ENCODE peak calls at places on chromosomes 7 and 10, in ten cellular contexts. I is BJ, W is dorsolateral prefrontal cortex, T is cardiac muscle cell, X is fibroblast of mammary gland, O is lower lobe of right lung, K is psoas muscle, N is heart right ventricle, R is A549, F is hepatocyte. V is an unnamed sample.

GRCh38 chr10:67990093-67990492 is 85.0 kb downstream of the HERC4 start:
- DNase-seq in O (no peak), K (no peak), T (no peak), X (no peak), N (no peak), R (no peak), F (no peak), I (no peak), W (no peak), V (no peak)

GRCh38 chr7:112630565-112630964 is 149.8 kb downstream of the LSMEM1 start:
- DNase-seq in I (no peak), N (no peak), W (no peak), R (no peak), O (no peak), T (no peak), K (no peak), F (no peak), X (peak; percentile 54), V (peak; percentile 70)

GRCh38 chr10:97540669-97541500 is 31.7 kb upstream of the ANKRD2 start:
- DNase-seq in R (no peak), I (no peak), N (no peak), K (no peak), T (no peak), F (no peak), O (no peak), X (peak; percentile 49), W (no peak), V (no peak)

GRCh38 chr10:67665491-67665890 is 30.5 kb downstream of the CTNNA3 start:
- DNase-seq in W (peak; percentile 65), K (peak; percentile 66), F (peak; percentile 7), T (peak; percentile 51), I (no peak), O (no peak), R (no peak), X (no peak), N (no peak), V (no peak)

GRCh38 chr10:4488924-4489323 is 337.1 kb upstream of the AKR1E2 start:
- DNase-seq in O (no peak), T (no peak), F (no peak), W (no peak), N (no peak), K (no peak), R (no peak), I (no peak), X (peak; percentile 61), V (no peak)

GRCh38 chr7:30144659-30145321 is 10.0 kb downstream of the MTURN start:
- DNase-seq in W (no peak), N (no peak), O (no peak), K (no peak), F (no peak), R (no peak), X (no peak), I (no peak), T (no peak), V (no peak)

GRCh38 chr7:31076051-31076450 is 23.9 kb downstream of the ADCYAP1R1 start:
- DNase-seq in I (no peak), F (no peak), R (no peak), X (no peak), N (no peak), W (no peak), T (no peak), K (peak; percentile 15), O (no peak), V (no peak)

GRCh38 chr10:60661627-60662026 is 116.7 kb upstream of the CDK1 start:
- DNase-seq in X (peak; percentile 12), W (no peak), N (no peak), I (peak; percentile 14), T (no peak), F (no peak), O (no peak), K (no peak), R (no peak), V (peak; percentile 33)

GRCh38 chr10:30422296-30422695 is 11.7 kb upstream of the MAP3K8 start:
- DNase-seq in I (no peak), T (no peak), W (no peak), K (no peak), X (no peak), F (no peak), N (no peak), O (no peak), R (no peak), V (no peak)

GRCh38 chr7:101527844-101528667 is 101.0 kb downstream of the MYL10 start:
- DNase-seq in O (peak; percentile 51), K (no peak), I (peak; percentile 38), T (no peak), W (peak; percentile 72), R (no peak), X (no peak), F (no peak), N (peak; percentile 35), V (no peak)

GRCh38 chr10:93471110-93471651 is 11.0 kb downstream of the MYOF start:
- DNase-seq in F (peak; percentile 80), N (no peak), K (no peak), W (no peak), O (no peak), X (peak; percentile 99), R (peak; percentile 88), T (no peak), I (peak; percentile 98), V (peak; percentile 95)

GRCh38 chr10:22253578-22253882 is 35.7 kb upstream of the EBLN1 start:
- DNase-seq in R (no peak), T (no peak), X (no peak), K (peak; percentile 71), W (peak; percentile 39), F (no peak), O (peak; percentile 64), N (peak; percentile 65), I (no peak), V (no peak)

DNA sequence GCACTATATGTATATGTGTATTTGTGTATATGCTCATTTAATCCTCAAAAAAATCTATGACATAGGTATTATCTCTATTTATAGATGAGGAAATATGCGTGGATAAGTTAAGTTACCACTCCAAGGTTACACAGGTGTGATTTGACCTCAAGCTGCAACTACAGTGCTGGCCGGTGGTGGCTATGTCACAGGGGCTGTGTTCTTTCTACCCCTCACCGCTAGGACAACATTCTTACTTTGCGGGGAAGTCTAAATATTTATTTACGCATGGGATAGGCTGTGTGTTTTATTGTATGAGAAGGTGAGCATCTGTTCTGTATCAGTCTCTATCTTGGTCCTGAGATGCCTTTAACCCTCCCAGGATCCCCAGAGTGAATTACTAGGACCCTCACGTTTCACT is 60.0 kb downstream of the CREB5 start:
- DNase-seq in T (no peak), O (no peak), R (no peak), X (no peak), K (no peak), I (no peak), N (no peak), W (no peak), F (no peak), V (no peak)
- TF ChIP-seq CTCF in T (no peak), O (no peak), R (no peak), X (no peak), K (no peak), I (no peak), N (no peak), W (no peak), F (no peak), V (no peak)

GRCh38 chr10:119596537-119597404 is at the start of gene TIAL1:
- DNase-seq in K (peak; percentile 99), F (peak; percentile 99), R (peak; percentile 94), W (peak; percentile 99), T (peak; percentile 100), X (peak; percentile 99), N (peak; percentile 95), I (peak; percentile 100), O (peak; percentile 99), V (peak; percentile 100)

GRCh38 chr10:119597405-119598186 is 832 bp upstream of the TIAL1 start:
- DNase-seq in I (no peak), W (no peak), R (no peak), N (no peak), T (no peak), O (no peak), K (no peak), F (no peak), X (no peak), V (no peak)

GRCh38 chr10:119595134-119595714 is 1.5 kb downstream of the TIAL1 start:
- DNase-seq in T (no peak), N (no peak), K (no peak), I (no peak), X (peak; percentile 56), O (no peak), W (no peak), F (peak; percentile 54), R (no peak), V (peak; percentile 56)

GRCh38 chr10:119595715-119596515 is 849 bp downstream of the TIAL1 start:
- DNase-seq in K (peak; percentile 69), O (peak; percentile 71), N (peak; percentile 49), R (peak; percentile 50), X (peak; percentile 42), I (no peak), T (peak; percentile 54), W (peak; percentile 43), F (peak; percentile 69), V (peak; percentile 50)

DNA sequence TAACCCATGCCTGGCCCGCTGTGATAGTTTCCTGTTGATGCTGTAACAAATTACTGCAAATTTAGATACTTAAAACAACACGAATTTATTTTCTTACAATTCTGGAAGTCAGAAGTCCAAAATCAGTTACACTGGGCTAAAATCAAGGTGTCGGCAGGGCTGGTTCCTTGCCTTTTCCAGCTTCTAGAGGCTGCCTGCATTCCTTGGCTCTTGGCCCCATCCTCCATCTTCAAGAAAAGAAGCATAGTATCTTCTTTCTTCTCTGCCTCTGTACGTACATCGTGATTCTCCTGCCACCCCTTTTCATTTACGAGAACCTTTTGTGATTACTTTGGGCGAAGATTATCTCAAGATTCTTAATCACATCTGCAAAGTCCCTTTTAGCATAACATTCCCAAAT is 1.6 kb upstream of the TIAL1 start:
- DNase-seq in X (no peak), O (no peak), T (no peak), F (no peak), I (no peak), R (no peak), K (no peak), W (no peak), N (no peak), V (no peak)
- H3K4me3 ChIP-seq in X (no peak overlapping the region), O (no peak overlapping the region), T (no peak overlapping the region), F (no peak overlapping the region), I (no peak overlapping the region), R (no peak overlapping the region), K (no peak overlapping the region), W (no peak overlapping the region), N (no peak overlapping the region), V (no peak overlapping the region)

DNA sequence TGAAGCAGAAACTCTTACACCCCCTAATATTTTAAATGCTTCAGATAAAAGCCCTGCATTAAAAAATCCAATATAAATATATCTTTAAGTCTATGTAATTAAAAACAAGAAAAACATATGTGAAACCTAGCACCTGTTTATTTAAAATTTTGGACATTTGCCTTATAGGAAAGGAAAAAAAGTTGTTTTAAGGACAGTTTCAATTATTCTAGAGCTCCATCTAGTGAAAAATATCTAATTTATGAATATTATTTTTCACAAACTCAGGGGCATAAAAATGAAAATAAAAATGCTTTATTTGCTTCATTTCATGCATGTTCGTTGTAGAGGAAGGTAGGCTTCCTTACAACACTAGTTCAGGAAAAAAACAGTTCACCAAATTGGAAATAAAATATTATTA is 26.1 kb downstream of the ENKUR start:
- DNase-seq in F (no peak), O (no peak), I (no peak), W (no peak), X (no peak), T (no peak), N (no peak), K (no peak), R (no peak), V (no peak)
- TF ChIP-seq CTCF in F (peak; percentile 37), O (no peak), I (peak; percentile 7), W (peak; percentile 37), X (peak; percentile 20), T (peak; percentile 20), N (peak; percentile 41), K (peak; percentile 16), R (peak; percentile 61), V (no peak)

GRCh38 chr10:8039323-8039922 is 15.1 kb upstream of the GATA3 start:
- DNase-seq in I (no peak), R (no peak), K (no peak), T (no peak), N (no peak), X (no peak), W (no peak), O (no peak), F (no peak), V (no peak)
- H3K4me3 ChIP-seq in I (no peak overlapping the region), R (no peak overlapping the region), K (no peak overlapping the region), T (no peak overlapping the region), N (no peak overlapping the region), X (no peak overlapping the region), W (no peak overlapping the region), O (no peak overlapping the region), F (no peak overlapping the region), V (no peak overlapping the region)